ENCODE peak calls at places on chromosomes 2 and 18, in ten cellular contexts. J is GM23248; Y is psoas muscle; X is neuronal stem cell; E is endothelial cell of umbilical vein; Z is body of pancreas; P is astrocyte; C is transverse colon; B is CD4-positive, CD25-positive, alpha-beta regulatory T cell; Q is aorta. K is an unnamed sample.

GRCh38 chr18:8702668-8703067 is 2.7 kb upstream of the MTCL1 start:
- DNase-seq in X (no peak), B (no peak), E (no peak), P (no peak), J (no peak), Q (no peak), C (no peak), Z (no peak), Y (no peak), K (no peak)

GRCh38 chr2:241083091-241083415 is 19.0 kb downstream of the MTERF4 start:
- DNase-seq in Q (no peak), Z (no peak), B (no peak), J (no peak), X (no peak), C (no peak), Y (no peak), P (no peak), E (no peak), K (no peak)

GRCh38 chr2:202339052-202339870 is 36.9 kb upstream of the BMPR2 start:
- DNase-seq in X (no peak), E (peak; percentile 80), Y (no peak), C (no peak), Z (no peak), P (peak; percentile 26), Q (no peak), B (no peak), J (peak; percentile 57), K (peak; percentile 34)

GRCh38 chr2:112869258-112869842 is 32.8 kb upstream of the IL1B start:
- DNase-seq in C (peak; percentile 96), E (peak; percentile 64), Y (peak; percentile 55), B (no peak), P (peak; percentile 92), Q (no peak), X (no peak), Z (peak; percentile 58), J (peak; percentile 82), K (peak; percentile 96)

GRCh38 chr2:74534411-74534810 is 4.7 kb downstream of the HTRA2 start:
- DNase-seq in C (no peak), B (no peak), Q (no peak), Z (no peak), X (no peak), Y (no peak), J (no peak), E (no peak), P (no peak), K (no peak)

GRCh38 chr2:38279201-38279600 is 97.9 kb downstream of the ATL2 start:
- DNase-seq in Z (no peak), Y (no peak), Q (no peak), E (no peak), X (no peak), J (peak; percentile 23), P (no peak), B (no peak), C (no peak), K (no peak)

GRCh38 chr2:241505781-241506201 is 2.6 kb downstream of the STK25 start:
- DNase-seq in Z (no peak), E (no peak), B (no peak), Y (peak; percentile 82), X (no peak), C (no peak), P (no peak), J (peak; percentile 32), Q (no peak), K (no peak)

GRCh38 chr2:229660951-229661350 is 53.4 kb downstream of the DNER start:
- DNase-seq in B (no peak), Q (no peak), P (peak; percentile 23), Z (no peak), C (no peak), E (no peak), Y (no peak), J (peak; percentile 6), X (no peak), K (no peak)

DNA sequence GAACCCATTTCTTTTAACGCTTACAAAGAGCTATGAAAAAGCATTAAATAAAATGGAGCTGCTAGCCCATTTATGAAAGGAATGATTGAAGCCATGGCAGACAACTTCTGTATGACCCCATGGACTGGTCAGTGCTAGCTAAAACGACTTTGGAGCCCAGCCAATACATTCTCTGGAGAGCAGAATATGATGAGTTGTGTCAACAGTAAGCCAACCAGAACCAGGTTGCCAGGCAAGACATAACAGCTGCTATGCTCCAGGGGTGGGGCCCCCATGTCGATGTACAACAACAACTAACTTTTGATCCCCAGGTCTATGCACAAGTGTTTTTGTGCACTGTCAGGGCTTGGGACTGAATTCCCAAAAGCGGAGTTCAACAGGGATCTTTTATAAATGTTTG is 64.8 kb upstream of the MYO3B start:
- DNase-seq in J (no peak), P (no peak), C (no peak), E (no peak), B (no peak), X (no peak), Y (no peak), Z (peak; percentile 44), Q (no peak), K (peak; percentile 7)
- H3K9me3 ChIP-seq in J (no peaks in the 10 kb centered on the region), P (no peaks in the 10 kb centered on the region), C (no peaks in the 10 kb centered on the region), E (no peaks in the 10 kb centered on the region), B (no peaks in the 10 kb centered on the region), X (peaks cover 4% of the 10 kb centered on the region), Y (no peaks in the 10 kb centered on the region), Z (no peaks in the 10 kb centered on the region), Q (no peaks in the 10 kb centered on the region), K (no peaks in the 10 kb centered on the region)

DNA sequence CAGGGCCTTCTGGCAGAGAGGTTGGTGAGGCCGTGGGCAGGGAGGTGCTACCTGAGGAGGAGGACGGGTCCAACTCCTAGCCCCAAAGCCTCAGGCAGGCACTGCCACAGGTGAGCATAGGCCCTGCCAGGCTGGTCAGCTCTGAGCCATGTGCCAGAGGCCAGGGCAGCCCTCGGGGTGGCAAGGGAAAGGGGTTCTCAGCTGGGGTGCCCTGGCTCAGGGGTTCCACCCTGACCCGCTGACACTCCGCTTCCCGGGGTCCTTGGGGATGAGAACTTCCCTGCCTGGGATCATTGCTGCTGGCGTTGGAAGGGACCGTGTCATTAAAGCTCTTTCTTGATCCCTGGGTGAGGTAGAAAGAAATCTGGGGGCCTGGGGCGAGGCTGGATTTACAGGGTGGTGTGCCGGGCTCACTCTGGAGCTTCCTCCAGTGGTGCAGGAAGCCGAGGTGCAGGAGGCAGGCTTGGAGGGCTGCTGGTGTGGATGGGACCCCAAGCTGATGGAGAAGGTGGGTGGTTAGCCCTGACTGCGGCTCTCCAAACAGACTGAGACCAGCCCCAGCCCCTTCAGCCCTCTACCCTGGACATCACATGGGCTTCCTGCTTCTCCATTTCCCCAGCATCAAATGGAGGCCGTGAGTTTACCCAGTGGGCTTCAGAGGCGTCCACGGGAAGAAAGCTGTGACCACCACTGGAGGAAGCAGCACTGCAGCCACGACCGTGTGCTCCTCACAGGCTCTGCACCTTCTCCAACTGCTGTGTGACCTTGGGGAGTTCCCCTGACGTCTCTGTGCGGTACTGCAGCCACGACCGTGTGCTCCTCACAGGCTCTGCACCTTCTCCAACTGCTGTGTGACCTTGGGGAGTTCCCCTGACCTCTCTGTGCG is 295.2 kb downstream of the NDUFA10 start:
- DNase-seq in B (no peak), Z (no peak), X (no peak), C (no peak), Y (no peak), P (no peak), Q (peak; percentile 67), J (no peak), E (no peak), K (no peak)
- H3K9me3 ChIP-seq in B (peaks cover 2% of the 10 kb centered on the region), Z (no peaks in the 10 kb centered on the region), X (no peaks in the 10 kb centered on the region), C (no peaks in the 10 kb centered on the region), Y (no peaks in the 10 kb centered on the region), P (peaks cover 4% of the 10 kb centered on the region), Q (no peaks in the 10 kb centered on the region), J (no peaks in the 10 kb centered on the region), E (no peaks in the 10 kb centered on the region), K (no peaks in the 10 kb centered on the region)

GRCh38 chr2:171895781-171896180 is 1.7 kb upstream of the SLC25A12 start:
- DNase-seq in C (no peak), Z (no peak), P (no peak), E (no peak), B (no peak), X (no peak), Q (no peak), J (peak; percentile 23), Y (no peak), K (no peak)

GRCh38 chr2:171894612-171894947 is 536 bp upstream of the SLC25A12 start:
- DNase-seq in B (no peak), Y (no peak), P (no peak), E (no peak), Q (no peak), Z (no peak), J (peak; percentile 40), C (no peak), X (no peak), K (no peak)

GRCh38 chr2:171893196-171893823 is 734 bp downstream of the SLC25A12 start:
- DNase-seq in X (no peak), B (no peak), E (no peak), Y (no peak), J (peak; percentile 47), Z (no peak), P (no peak), Q (no peak), C (no peak), K (peak; percentile 48)

GRCh38 chr2:171889808-171890207 is 4.2 kb downstream of the SLC25A12 start:
- DNase-seq in P (no peak), C (no peak), B (no peak), X (no peak), J (no peak), Q (no peak), Z (no peak), E (no peak), Y (no peak), K (no peak)

DNA sequence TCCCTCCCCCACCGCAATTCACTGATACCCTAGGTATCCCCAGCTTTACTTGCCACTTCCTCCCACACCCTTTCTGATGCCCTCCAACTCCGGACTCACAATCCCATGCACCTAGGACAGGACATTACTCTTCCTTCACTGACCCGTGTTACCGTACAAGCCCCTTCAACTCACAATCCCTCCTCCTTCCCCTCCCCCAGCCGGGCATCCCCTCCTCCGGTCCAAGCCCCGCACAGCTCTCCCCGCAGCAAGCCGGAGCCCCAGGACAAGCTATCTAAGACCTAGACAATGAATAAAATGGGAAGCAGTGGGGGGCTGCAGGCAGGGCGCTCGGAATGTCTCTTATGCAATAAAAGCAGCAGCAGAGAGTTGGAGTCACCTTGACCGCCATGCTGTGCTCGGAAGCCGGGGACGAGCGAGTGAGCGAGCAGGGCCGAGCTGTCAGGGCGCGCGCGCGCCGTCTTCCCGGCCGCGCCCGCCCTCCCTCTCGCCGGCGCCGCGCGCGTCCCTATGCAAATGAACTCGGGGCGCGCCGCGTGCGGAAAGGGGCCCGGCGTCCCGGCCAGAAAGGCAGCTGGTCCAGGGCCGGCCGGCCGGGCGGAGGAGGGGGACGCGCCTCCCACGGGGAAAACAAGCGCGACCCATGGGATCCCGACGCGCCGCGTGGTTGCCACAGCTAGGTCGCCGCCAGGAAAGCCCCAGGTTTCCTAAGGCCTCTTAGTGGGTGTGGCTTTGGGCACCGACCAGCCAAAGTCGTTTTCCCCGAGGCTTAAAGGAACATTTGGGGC is at the start of gene SLC25A12:
- DNase-seq in J (peak; percentile 97), C (peak; percentile 85), P (peak; percentile 64), B (peak; percentile 48), X (peak; percentile 74), E (peak; percentile 81), Q (peak; percentile 94), Z (peak; percentile 76), Y (peak; percentile 87), K (peak; percentile 84)
- H3K9me3 ChIP-seq in J (no peaks in the 10 kb centered on the region), C (no peaks in the 10 kb centered on the region), P (no peaks in the 10 kb centered on the region), B (peaks cover 2% of the 10 kb centered on the region), X (peaks cover 4% of the 10 kb centered on the region), E (no peaks in the 10 kb centered on the region), Q (no peaks in the 10 kb centered on the region), Z (no peaks in the 10 kb centered on the region), Y (no peaks in the 10 kb centered on the region), K (no peaks in the 10 kb centered on the region)

DNA sequence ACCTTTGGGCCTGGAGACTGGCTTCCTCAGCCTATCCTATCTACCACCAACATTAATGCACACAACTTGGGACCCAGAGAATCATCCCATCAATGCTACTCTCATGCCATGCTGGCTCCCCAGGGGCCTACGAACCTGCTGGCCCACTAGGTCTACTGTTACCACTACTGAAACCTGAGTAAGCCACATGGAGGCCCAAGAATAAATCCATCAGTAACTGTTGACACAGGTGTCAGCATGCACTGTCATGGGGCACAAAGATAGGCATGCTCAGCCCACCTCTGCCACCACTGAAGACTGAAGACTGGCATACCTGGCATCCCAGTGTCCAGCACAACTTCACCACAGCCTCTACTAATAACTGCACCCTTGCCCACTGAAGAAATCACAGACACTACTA is 71.1 kb upstream of the ACVR1C start:
- DNase-seq in Y (no peak), Q (no peak), X (no peak), E (no peak), C (no peak), Z (no peak), B (no peak), P (no peak), J (no peak), K (no peak)
- H3K9me3 ChIP-seq in Y (peaks cover 15% of the 10 kb centered on the region), Q (peaks cover 5% of the 10 kb centered on the region), X (no peaks in the 10 kb centered on the region), E (no peaks in the 10 kb centered on the region), C (peaks cover 19% of the 10 kb centered on the region), Z (peaks cover 7% of the 10 kb centered on the region), B (peaks cover 9% of the 10 kb centered on the region), P (peaks cover 4% of the 10 kb centered on the region), J (no peaks in the 10 kb centered on the region), K (no peaks in the 10 kb centered on the region)